ENCODE peak calls at places on chromosomes 7 and 10, in six cellular contexts. M, J, F, Q, R and K are unnamed samples.

GRCh38 chr10:97843296-97843671 is 6.4 kb upstream of the GOLGA7B start:
- DNase-seq in Q (no peak), M (no peak), J (peak), R (peak), F (no peak), K (no peak)

GRCh38 chr10:7314068-7314646 is 96.7 kb downstream of the SFMBT2 start:
- DNase-seq in J (peak), M (no peak), F (no peak), Q (no peak), R (no peak), K (no peak)

GRCh38 chr7:44693641-44694313 is 54.9 kb upstream of the ZMIZ2 start:
- DNase-seq in R (no peak), Q (no peak), F (peak), M (peak), J (no peak), K (no peak)

GRCh38 chr7:6272481-6273323 is at the start of gene CYTH3:
- DNase-seq in F (peak), Q (peak), J (peak), M (peak), R (peak), K (peak)

GRCh38 chr7:127057918-127058317 is 194.8 kb downstream of the GRM8 start:
- DNase-seq in F (no peak), Q (no peak), M (no peak), R (no peak), J (peak), K (no peak)

GRCh38 chr10:66322261-66322660 is 603.6 kb upstream of the LRRTM3 start:
- DNase-seq in R (peak), Q (no peak), F (no peak), M (no peak), J (no peak), K (no peak)

GRCh38 chr10:110789604-110790428 is 81.9 kb upstream of the PDCD4 start:
- DNase-seq in M (no peak), J (no peak), Q (no peak), R (no peak), F (no peak), K (peak)

GRCh38 chr10:5034588-5034987 is 30.9 kb upstream of the AKR1C2 start:
- DNase-seq in M (no peak), J (no peak), R (no peak), Q (no peak), F (no peak), K (no peak)

GRCh38 chr10:133378251-133379096 is 588 bp upstream of the PAOX start:
- DNase-seq in J (peak), F (peak), M (peak), R (peak), Q (peak), K (peak)

GRCh38 chr10:17993361-17993760 is 41.6 kb downstream of the SLC39A12 start:
- DNase-seq in R (peak), F (peak), J (peak), M (no peak), Q (no peak), K (no peak)

GRCh38 chr10:70334526-70335245 is 47.7 kb downstream of the LRRC20 start:
- DNase-seq in F (no peak), Q (no peak), R (no peak), J (no peak), M (no peak), K (no peak)

GRCh38 chr7:27873981-27874957 is 134.3 kb downstream of the TAX1BP1 start:
- DNase-seq in F (peak), Q (no peak), R (peak), M (peak), J (peak), K (no peak)

GRCh38 chr7:37495574-37496184 is 47.0 kb upstream of the ELMO1 start:
- DNase-seq in R (peak), M (peak), Q (peak), F (peak), J (peak), K (no peak)

GRCh38 chr10:32378371-32379301 is 31.7 kb upstream of the EPC1 start:
- DNase-seq in F (peak), Q (peak), J (peak), R (peak), M (peak), K (peak)

GRCh38 chr10:91144961-91145360 is 75.5 kb upstream of the PCGF5 start:
- DNase-seq in M (peak), Q (no peak), J (no peak), R (no peak), F (no peak), K (no peak)

GRCh38 chr10:21184216-21184615 is 287.1 kb upstream of the NEBL start:
- DNase-seq in Q (no peak), R (peak), F (no peak), J (no peak), M (peak), K (no peak)

DNA sequence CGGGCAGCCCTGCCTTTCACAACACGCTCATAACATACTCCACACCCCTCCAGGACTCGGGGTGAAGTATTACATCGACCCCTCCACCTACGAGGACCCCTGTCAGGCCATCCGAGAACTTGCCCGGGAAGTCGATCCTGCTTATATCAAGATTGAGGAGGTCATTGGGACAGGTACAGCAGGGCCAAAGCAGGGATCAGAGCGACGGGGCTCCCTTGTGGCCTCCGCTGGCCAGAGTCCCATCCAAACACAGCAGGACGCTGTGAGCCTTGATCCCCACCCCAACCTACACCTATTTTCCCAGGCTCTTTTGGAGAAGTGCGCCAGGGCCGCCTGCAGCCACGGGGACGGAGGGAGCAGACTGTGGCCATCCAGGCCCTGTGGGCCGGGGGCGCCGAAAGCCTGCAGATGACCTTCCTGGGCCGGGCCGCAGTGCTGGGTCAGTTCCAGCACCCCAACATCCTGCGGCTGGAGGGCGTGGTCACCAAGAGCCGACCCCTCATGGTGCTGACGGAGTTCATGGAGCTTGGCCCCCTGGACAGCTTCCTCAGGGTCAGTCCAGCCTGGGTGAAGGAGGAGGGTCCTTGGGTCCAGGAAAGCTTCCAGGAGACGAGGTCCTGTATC is 13.4 kb downstream of the EPHB6 start:
- DNase-seq in Q (no peak), F (no peak), M (no peak), J (no peak), R (no peak), K (no peak)
- TF ChIP-seq CTCF in Q (no peak), F (no peak), M (no peak), J (no peak), R (peak), K (no peak)

GRCh38 chr10:71916827-71917226 is 47.4 kb upstream of the CHST3 start:
- DNase-seq in Q (no peak), M (no peak), R (no peak), F (no peak), J (no peak), K (no peak)

GRCh38 chr10:71908998-71909397 is 55.2 kb upstream of the CHST3 start:
- DNase-seq in F (no peak), Q (no peak), M (no peak), R (no peak), J (no peak), K (no peak)

GRCh38 chr10:71911296-71911954 is 52.8 kb upstream of the CHST3 start:
- DNase-seq in M (peak), J (no peak), Q (no peak), F (peak), R (no peak), K (no peak)

GRCh38 chr10:71909399-71910083 is 54.7 kb upstream of the CHST3 start:
- DNase-seq in Q (no peak), J (no peak), F (no peak), M (no peak), R (no peak), K (no peak)

DNA sequence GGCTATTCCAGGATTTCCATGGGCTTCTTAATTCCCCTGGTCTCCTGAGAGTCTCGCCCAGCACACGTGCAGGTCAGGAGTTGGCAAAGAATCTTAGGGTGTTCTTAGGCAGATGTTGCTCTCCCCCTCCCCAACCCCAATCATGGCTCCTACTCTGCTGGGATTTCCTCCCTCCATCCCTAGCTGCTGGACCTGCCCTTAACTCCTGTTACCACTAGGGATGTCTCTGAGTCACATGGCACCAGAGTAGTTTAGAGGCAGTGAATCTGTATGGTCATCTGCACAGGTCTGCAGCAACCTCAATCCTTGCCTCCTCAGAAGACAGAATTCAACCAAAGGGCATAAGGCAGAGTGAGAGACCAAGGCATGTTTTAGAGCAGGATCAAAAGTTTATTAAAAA is 51.8 kb upstream of the CHST3 start:
- DNase-seq in F (peak), J (peak), M (no peak), R (peak), Q (no peak), K (no peak)
- TF ChIP-seq CTCF in F (peak), J (no peak), M (peak), R (peak), Q (no peak), K (no peak)

GRCh38 chr10:49418328-49418727 is 22.4 kb upstream of the DRGX start:
- DNase-seq in Q (peak), M (no peak), J (no peak), R (peak), F (no peak), K (no peak)
- TF ChIP-seq CTCF in Q (no peak), M (no peak), J (no peak), R (peak), F (no peak), K (no peak)

GRCh38 chr7:66807736-66808135 is 67.2 kb downstream of the RABGEF1 start:
- DNase-seq in F (no peak), Q (no peak), R (no peak), J (no peak), M (no peak), K (no peak)

GRCh38 chr7:66800591-66800990 is 60.1 kb downstream of the RABGEF1 start:
- DNase-seq in F (no peak), Q (no peak), R (no peak), J (no peak), M (no peak), K (no peak)

DNA sequence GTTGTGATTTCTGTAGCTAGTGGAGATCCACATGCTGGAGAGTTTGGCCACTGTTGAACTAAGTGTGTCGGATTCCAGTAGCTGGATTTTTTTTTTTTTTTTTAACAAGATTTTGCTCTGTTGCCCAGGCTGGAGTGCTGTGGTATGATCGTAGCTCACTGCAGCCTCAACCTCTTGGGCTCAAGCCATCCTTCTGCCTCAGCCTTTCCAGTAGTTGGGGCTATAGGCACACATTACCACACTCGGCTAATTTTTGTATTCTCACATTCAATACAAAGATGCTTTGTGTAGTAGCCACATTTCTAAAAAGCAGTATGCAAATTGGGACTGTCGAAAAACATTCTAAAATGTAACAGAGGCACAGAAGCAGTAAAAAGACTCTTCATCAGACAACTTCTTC is 63.5 kb downstream of the RABGEF1 start:
- DNase-seq in Q (no peak), F (no peak), J (no peak), R (no peak), M (no peak), K (no peak)
- TF ChIP-seq CTCF in Q (no peak), F (no peak), J (no peak), R (no peak), M (no peak), K (no peak)

GRCh38 chr10:1962025-1962424 is 224.7 kb upstream of the ADARB2 start:
- DNase-seq in M (no peak), F (no peak), Q (no peak), R (no peak), J (no peak), K (no peak)
- TF ChIP-seq CTCF in M (no peak), F (no peak), Q (peak), R (no peak), J (no peak), K (peak)

GRCh38 chr10:121404611-121405010 is 193.6 kb downstream of the FGFR2 start:
- DNase-seq in R (no peak), M (no peak), Q (no peak), F (no peak), J (no peak), K (no peak)

GRCh38 chr10:121405549-121405948 is 192.7 kb downstream of the FGFR2 start:
- DNase-seq in F (no peak), M (no peak), Q (no peak), R (no peak), J (no peak), K (no peak)

GRCh38 chr10:121406823-121407545 is 191.3 kb downstream of the FGFR2 start:
- DNase-seq in J (no peak), Q (no peak), F (no peak), R (no peak), M (no peak), K (no peak)

GRCh38 chr10:121405096-121405495 is 193.1 kb downstream of the FGFR2 start:
- DNase-seq in Q (no peak), M (no peak), R (no peak), F (no peak), J (no peak), K (no peak)

GRCh38 chr10:121405953-121406352 is 192.3 kb downstream of the FGFR2 start:
- DNase-seq in Q (no peak), R (no peak), M (no peak), J (no peak), F (no peak), K (no peak)
- TF ChIP-seq CTCF in Q (no peak), R (no peak), M (no peak), J (no peak), F (no peak), K (no peak)

DNA sequence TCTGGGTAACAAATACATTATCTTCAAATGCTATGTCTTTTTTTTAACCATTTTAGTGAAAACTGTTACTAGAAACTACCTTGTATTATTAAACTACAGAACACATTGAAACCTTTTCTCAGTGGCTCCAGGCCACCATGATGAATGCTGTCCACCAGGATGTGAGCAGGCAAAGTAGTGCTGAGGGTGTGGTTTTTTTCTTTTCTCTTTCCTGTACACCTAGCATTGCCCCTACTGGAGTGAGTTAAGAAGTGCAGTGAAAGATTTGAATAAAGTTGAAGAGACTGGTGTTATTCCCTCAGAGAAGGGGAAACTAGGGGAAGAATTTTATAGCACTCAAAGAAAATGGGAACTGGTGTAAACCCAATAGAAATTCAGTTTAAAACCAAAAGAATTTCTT is 120.0 kb upstream of the SAMD8 start:
- DNase-seq in Q (no peak), J (peak), R (peak), M (peak), F (no peak), K (no peak)
- TF ChIP-seq CTCF in Q (peak), J (peak), R (peak), M (peak), F (peak), K (peak)

GRCh38 chr10:112030431-112030830 is 153.1 kb downstream of the GPAM start:
- DNase-seq in F (no peak), J (no peak), M (no peak), R (no peak), Q (no peak), K (no peak)

GRCh38 chr10:112027881-112028280 is 155.7 kb downstream of the GPAM start:
- DNase-seq in J (no peak), M (no peak), R (no peak), Q (no peak), F (no peak), K (no peak)

GRCh38 chr10:112025228-112025627 is 158.3 kb downstream of the GPAM start:
- DNase-seq in Q (no peak), R (no peak), J (no peak), F (no peak), M (no peak), K (no peak)

GRCh38 chr10:112024079-112024478 is 159.5 kb downstream of the GPAM start:
- DNase-seq in Q (no peak), R (no peak), F (no peak), J (no peak), M (no peak), K (no peak)

GRCh38 chr10:112026438-112026837 is 157.1 kb downstream of the GPAM start:
- DNase-seq in F (no peak), J (no peak), Q (no peak), M (no peak), R (peak), K (no peak)
- TF ChIP-seq CTCF in F (no peak), J (no peak), Q (no peak), M (no peak), R (peak), K (no peak)

GRCh38 chr7:108097703-108098102 is 32.5 kb downstream of the LAMB4 start:
- DNase-seq in M (peak), R (peak), F (no peak), Q (no peak), J (peak), K (no peak)
- TF ChIP-seq CTCF in M (peak), R (peak), F (peak), Q (peak), J (peak), K (peak)